ENCODE peak calls at places on chromosomes 11 and 22, in nine cellular contexts. A is thoracic aorta, N is body of pancreas, R is aorta, B is K562, K is cardiac fibroblast, M is psoas muscle, E is cardiac muscle cell, L is AG09309. C is an unnamed sample.

GRCh38 chr11:110130642-110131238 is 37.5 kb downstream of the ZC3H12C start:
- DNase-seq in A (no peak), N (no peak), R (no peak), E (peak; percentile 9), M (no peak), B (no peak), K (peak; percentile 75), L (no peak), C (no peak)

GRCh38 chr11:64879226-64879900 is 942 bp upstream of the EHD1 start:
- DNase-seq in E (no peak), L (no peak), N (no peak), K (no peak), M (peak; percentile 52), R (peak; percentile 67), A (no peak), B (no peak), C (no peak)

GRCh38 chr22:39175127-39176066 is 22.9 kb upstream of the CBX7 start:
- DNase-seq in A (no peak), K (peak; percentile 37), N (no peak), M (no peak), E (no peak), B (no peak), R (no peak), L (no peak), C (no peak)

GRCh38 chr11:10379022-10379421 is 74.1 kb downstream of the ADM start:
- DNase-seq in A (no peak), L (no peak), N (no peak), E (peak; percentile 71), K (peak; percentile 48), M (no peak), B (peak; percentile 60), R (no peak), C (no peak)

GRCh38 chr22:24827305-24827704 is 21.3 kb downstream of the SGSM1 start:
- DNase-seq in K (no peak), E (no peak), L (no peak), A (no peak), M (no peak), N (peak; percentile 87), R (no peak), B (no peak), C (no peak)

GRCh38 chr22:35510481-35510934 is 30.1 kb upstream of the RASD2 start:
- DNase-seq in M (no peak), L (no peak), K (no peak), N (no peak), E (no peak), R (no peak), B (no peak), A (no peak), C (no peak)

GRCh38 chr22:24180316-24181087 is 785 bp upstream of the SUSD2 start:
- DNase-seq in N (no peak), K (no peak), E (no peak), L (no peak), B (no peak), M (peak; percentile 12), A (no peak), R (no peak), C (no peak)

GRCh38 chr11:33391893-33392251 is 134.7 kb downstream of the HIPK3 start:
- DNase-seq in R (no peak), K (no peak), L (no peak), B (no peak), E (no peak), M (no peak), A (no peak), N (no peak), C (no peak)

GRCh38 chr11:117931971-117932370 is 2.8 kb upstream of the TMPRSS13 start:
- DNase-seq in R (no peak), B (no peak), E (peak; percentile 40), L (no peak), N (peak; percentile 36), M (no peak), K (no peak), A (no peak), C (peak; percentile 62)

GRCh38 chr11:71500601-71501021 is 26.5 kb upstream of the KRTAP5-7 start:
- DNase-seq in B (no peak), N (no peak), K (no peak), M (no peak), E (no peak), R (no peak), A (no peak), L (no peak), C (no peak)

GRCh38 chr11:122696662-122697061 is 41.1 kb downstream of the UBASH3B start:
- DNase-seq in A (no peak), E (no peak), L (no peak), K (no peak), N (no peak), M (no peak), B (peak; percentile 20), R (no peak), C (no peak)

GRCh38 chr11:78370406-78371172 is 47.0 kb downstream of the GAB2 start:
- DNase-seq in E (no peak), K (peak; percentile 56), R (peak; percentile 58), N (no peak), L (no peak), A (no peak), M (no peak), B (no peak), C (no peak)

GRCh38 chr11:556857-557256 is 3.7 kb downstream of the LMNTD2 start:
- DNase-seq in E (no peak), R (no peak), L (no peak), M (no peak), B (no peak), N (no peak), K (no peak), A (no peak), C (no peak)

GRCh38 chr11:555500-556174 is 4.9 kb downstream of the LMNTD2 start:
- DNase-seq in B (no peak), N (no peak), M (no peak), E (no peak), R (no peak), K (no peak), A (no peak), L (no peak), C (no peak)

GRCh38 chr11:554824-555499 is 5.6 kb downstream of the LMNTD2 start:
- DNase-seq in L (no peak), E (peak; percentile 89), M (peak; percentile 64), B (peak; percentile 79), R (no peak), A (no peak), K (peak; percentile 38), N (peak; percentile 85), C (no peak)

GRCh38 chr11:557328-558132 is 3.0 kb downstream of the LMNTD2 start:
- DNase-seq in E (no peak), M (no peak), B (no peak), L (no peak), K (no peak), R (no peak), A (no peak), N (no peak), C (no peak)

DNA sequence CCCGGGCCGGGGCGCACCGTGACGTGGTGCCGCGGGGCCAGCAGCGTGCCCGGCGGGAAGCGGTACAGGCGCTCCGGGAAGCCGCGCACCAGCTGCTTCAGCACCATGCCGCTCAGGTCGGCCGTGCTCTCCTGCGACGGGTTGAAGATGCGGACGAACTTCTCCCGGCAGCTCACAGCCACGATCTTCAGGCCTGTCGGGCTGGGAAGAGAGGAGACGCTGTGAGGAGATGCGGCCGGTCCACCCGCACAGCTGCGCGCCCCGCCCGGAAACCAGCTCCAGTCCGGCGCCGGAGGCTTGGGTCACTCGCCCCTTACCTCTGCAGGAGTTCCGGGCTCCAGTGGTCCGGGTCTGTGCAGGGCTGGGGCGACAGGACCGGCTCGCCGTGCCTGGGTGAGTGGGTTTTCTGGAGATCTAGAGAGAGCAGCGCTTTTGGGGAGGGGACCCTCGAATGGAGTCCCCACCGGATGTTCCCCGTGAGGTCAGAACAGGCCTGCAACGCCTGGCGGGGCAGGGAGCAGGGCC is 4.3 kb downstream of the LMNTD2 start:
- DNase-seq in N (no peak), B (no peak), K (no peak), A (no peak), L (no peak), M (no peak), E (peak; percentile 49), R (no peak), C (no peak)
- H3K4me3 ChIP-seq in N (no peak overlapping the region), B (no peak overlapping the region), K (no peak overlapping the region), A (peak overlapping the region; percentile 60), L (no peak overlapping the region), M (no peak overlapping the region), E (no peak overlapping the region), R (no peak overlapping the region), C (no peak overlapping the region)

GRCh38 chr22:44601189-44601588 is 100.8 kb upstream of the PRR5 start:
- DNase-seq in N (no peak), L (no peak), K (no peak), A (no peak), R (no peak), M (no peak), E (no peak), B (no peak), C (no peak)
- H3K4me3 ChIP-seq in N (no peak overlapping the region), L (no peak overlapping the region), K (no peak overlapping the region), A (no peak overlapping the region), R (no peak overlapping the region), M (no peak overlapping the region), E (no peak overlapping the region), B (no peak overlapping the region), C (no peak overlapping the region)

GRCh38 chr11:105078283-105078682 is 33.1 kb upstream of the CARD16 start:
- DNase-seq in E (no peak), N (no peak), M (no peak), K (no peak), A (no peak), R (no peak), B (no peak), L (no peak), C (no peak)

GRCh38 chr11:105081412-105082150 is 36.4 kb upstream of the CARD16 start:
- DNase-seq in A (no peak), R (no peak), N (no peak), B (no peak), E (no peak), M (no peak), L (no peak), K (no peak), C (no peak)
- H3K4me3 ChIP-seq in A (no peak overlapping the region), R (no peak overlapping the region), N (no peak overlapping the region), B (no peak overlapping the region), E (no peak overlapping the region), M (no peak overlapping the region), L (no peak overlapping the region), K (no peak overlapping the region), C (no peak overlapping the region)

GRCh38 chr11:45147017-45147728 is 734 bp downstream of the PRDM11 start:
- DNase-seq in K (peak; percentile 95), A (peak; percentile 85), M (peak; percentile 96), R (peak; percentile 96), N (peak; percentile 96), E (peak; percentile 96), L (peak; percentile 81), B (peak; percentile 99), C (peak; percentile 98)

GRCh38 chr11:45147871-45148270 is 1.4 kb downstream of the PRDM11 start:
- DNase-seq in A (no peak), M (no peak), R (no peak), K (no peak), L (no peak), E (no peak), N (no peak), B (no peak), C (no peak)

GRCh38 chr11:45146072-45147016 is at the start of gene PRDM11:
- DNase-seq in M (peak; percentile 87), B (peak; percentile 85), L (peak; percentile 27), K (peak; percentile 77), E (peak; percentile 60), A (no peak), R (peak; percentile 85), N (peak; percentile 84), C (peak; percentile 93)

GRCh38 chr11:45149483-45150056 is 3.1 kb downstream of the PRDM11 start:
- DNase-seq in R (no peak), B (no peak), E (no peak), L (no peak), A (no peak), M (no peak), K (no peak), N (no peak), C (peak; percentile 27)

GRCh38 chr11:45148276-45148675 is 1.8 kb downstream of the PRDM11 start:
- DNase-seq in M (no peak), R (no peak), B (no peak), L (no peak), E (no peak), N (no peak), A (no peak), K (no peak), C (peak; percentile 52)
- H3K4me3 ChIP-seq in M (peak overlapping the region; percentile 73), R (no peak overlapping the region), B (no peak overlapping the region), L (no peak overlapping the region), E (peak overlapping the region; percentile 70), N (no peak overlapping the region), A (no peak overlapping the region), K (no peak overlapping the region), C (no peak overlapping the region)